ENCODE peak calls at places on chromosomes 3 and 15, in four cellular contexts. One of them, this sample, is unnamed.

GRCh38 chr3:111080357-111080937 is 8.8 kb downstream of the NECTIN3 start:
- DNase-seq in choroid plexus epithelial cell: peak
- DNase-seq in astrocyte of the cerebellum: peak
- DNase-seq in NCI-H226: no peak
- DNase-seq in this sample: no peak

GRCh38 chr3:109480014-109480413 is 142.7 kb upstream of the DPPA4 start:
- DNase-seq in choroid plexus epithelial cell: no peak
- DNase-seq in astrocyte of the cerebellum: no peak
- DNase-seq in NCI-H226: no peak
- DNase-seq in this sample: no peak

GRCh38 chr3:131028844-131029243 is 2.2 kb downstream of the NEK11 start:
- DNase-seq in choroid plexus epithelial cell: no peak
- DNase-seq in astrocyte of the cerebellum: no peak
- DNase-seq in NCI-H226: no peak
- DNase-seq in this sample: no peak

GRCh38 chr15:72421484-72421883 is 23.4 kb downstream of the TMEM202 start:
- DNase-seq in choroid plexus epithelial cell: peak
- DNase-seq in astrocyte of the cerebellum: no peak
- DNase-seq in NCI-H226: no peak
- DNase-seq in this sample: peak

GRCh38 chr3:100993309-100993708 is at the start of gene ABI3BP:
- DNase-seq in choroid plexus epithelial cell: peak
- DNase-seq in astrocyte of the cerebellum: peak
- DNase-seq in NCI-H226: peak
- DNase-seq in this sample: peak

GRCh38 chr3:107969525-107969924 is 121.3 kb downstream of the CD47 start:
- DNase-seq in choroid plexus epithelial cell: no peak
- DNase-seq in astrocyte of the cerebellum: no peak
- DNase-seq in NCI-H226: no peak
- DNase-seq in this sample: no peak

GRCh38 chr3:177464392-177465225 is 267.3 kb upstream of the TBL1XR1 start:
- DNase-seq in choroid plexus epithelial cell: no peak
- DNase-seq in astrocyte of the cerebellum: no peak
- DNase-seq in NCI-H226: no peak
- DNase-seq in this sample: no peak

GRCh38 chr15:31435256-31435781 is 108.7 kb downstream of the KLF13 start:
- DNase-seq in choroid plexus epithelial cell: peak
- DNase-seq in astrocyte of the cerebellum: peak
- DNase-seq in NCI-H226: peak
- DNase-seq in this sample: peak

GRCh38 chr15:63826513-63826912 is 7.2 kb downstream of the HERC1 start:
- DNase-seq in choroid plexus epithelial cell: peak
- DNase-seq in astrocyte of the cerebellum: peak
- DNase-seq in NCI-H226: no peak
- DNase-seq in this sample: no peak

GRCh38 chr15:45469027-45469426 is 53.5 kb downstream of the SLC30A4 start:
- DNase-seq in choroid plexus epithelial cell: no peak
- DNase-seq in astrocyte of the cerebellum: no peak
- DNase-seq in NCI-H226: no peak
- DNase-seq in this sample: no peak

GRCh38 chr3:156781310-156782230 is 44.6 kb upstream of the LEKR1 start:
- DNase-seq in choroid plexus epithelial cell: no peak
- DNase-seq in astrocyte of the cerebellum: no peak
- DNase-seq in NCI-H226: peak
- DNase-seq in this sample: peak

GRCh38 chr3:133130168-133130567 is 92.0 kb downstream of the TMEM108 start:
- DNase-seq in choroid plexus epithelial cell: no peak
- DNase-seq in astrocyte of the cerebellum: peak
- DNase-seq in NCI-H226: no peak
- DNase-seq in this sample: no peak

GRCh38 chr3:72930754-72931153 is 42.9 kb downstream of the GXYLT2 start:
- DNase-seq in choroid plexus epithelial cell: no peak
- DNase-seq in astrocyte of the cerebellum: no peak
- DNase-seq in NCI-H226: no peak
- DNase-seq in this sample: no peak

GRCh38 chr15:41494190-41494921 is 682 bp downstream of the ITPKA start:
- DNase-seq in choroid plexus epithelial cell: no peak
- DNase-seq in astrocyte of the cerebellum: no peak
- DNase-seq in NCI-H226: no peak
- DNase-seq in this sample: no peak

GRCh38 chr3:14765576-14766427 is 53.0 kb upstream of the FGD5 start:
- DNase-seq in choroid plexus epithelial cell: no peak
- DNase-seq in astrocyte of the cerebellum: no peak
- DNase-seq in NCI-H226: no peak
- DNase-seq in this sample: no peak

This sample was measured in foreskin keratinocyte.